ENCODE peak calls at places on chromosome 15, in eight cellular contexts. H, E, O, C, G, U, X and M are unnamed samples.

GRCh38 chr15:62094398-62094797 is 27.6 kb downstream of the C2CD4A start:
- DNase-seq in E (no peak), U (no peak), C (no peak), H (no peak), O (no peak), X (no peak), G (no peak), M (no peak)

GRCh38 chr15:40976819-40977218 is 23.5 kb downstream of the CHAC1 start:
- DNase-seq in H (no peak), G (no peak), U (no peak), E (no peak), X (no peak), C (no peak), O (no peak), M (no peak)

GRCh38 chr15:66224946-66225345 is 28.6 kb downstream of the MEGF11 start:
- DNase-seq in O (no peak), X (no peak), G (no peak), C (peak; percentile 94), U (no peak), H (no peak), E (peak; percentile 68), M (no peak)

GRCh38 chr15:67179411-67179995 is 75.0 kb downstream of the AAGAB start:
- DNase-seq in C (no peak), O (no peak), X (no peak), G (no peak), H (no peak), U (no peak), E (no peak), M (no peak)

GRCh38 chr15:69280783-69281182 is 17.9 kb upstream of the PAQR5 start:
- DNase-seq in C (no peak), U (no peak), H (no peak), G (no peak), X (no peak), O (no peak), E (no peak), M (no peak)

GRCh38 chr15:38129531-38130199 is 123.0 kb upstream of the SPRED1 start:
- DNase-seq in C (no peak), G (peak; percentile 59), O (no peak), U (no peak), X (no peak), E (peak; percentile 65), H (peak; percentile 84), M (peak; percentile 44)

GRCh38 chr15:57150066-57150865 is 226.0 kb upstream of the CGNL1 start:
- DNase-seq in C (no peak), E (no peak), O (no peak), H (no peak), U (no peak), G (no peak), X (no peak), M (no peak)

GRCh38 chr15:78875107-78875914 is 2.6 kb downstream of the MORF4L1 start:
- DNase-seq in G (no peak), E (no peak), U (no peak), C (no peak), H (no peak), X (peak; percentile 43), O (no peak), M (no peak)

GRCh38 chr15:60859996-60860494 is 369.1 kb downstream of the RORA start:
- DNase-seq in H (no peak), C (no peak), O (no peak), X (no peak), E (no peak), U (no peak), G (no peak), M (no peak)

GRCh38 chr15:35481992-35482391 is 64.0 kb downstream of the DPH6 start:
- DNase-seq in G (no peak), O (no peak), E (no peak), X (peak; percentile 68), U (peak; percentile 69), C (no peak), H (peak; percentile 63), M (no peak)

GRCh38 chr15:49238342-49238741 is 68.3 kb downstream of the GALK2 start:
- DNase-seq in O (no peak), E (no peak), C (no peak), H (no peak), X (no peak), U (no peak), G (no peak), M (no peak)